ENCODE peak calls at places on chromosomes 6 and 20, in eight cellular contexts. One of them, this sample, is unnamed.

GRCh38 chr6:1199981-1200637 is 111.8 kb upstream of the FOXQ1 start:
- DNase-seq in IMR-90: peak; percentile 6
- DNase-seq in B cell: no peak
- DNase-seq in substantia nigra: no peak
- DNase-seq in midbrain: no peak
- DNase-seq in left cardiac atrium: no peak
- DNase-seq in activated CD8-positive, alpha-beta T cell treated with anti-CD3 and anti-CD28 coated beads for 36 hours: no peak
- DNase-seq in EL: no peak
- DNase-seq in this sample: no peak

GRCh38 chr6:71248306-71248705 is 40.3 kb upstream of the OGFRL1 start:
- DNase-seq in IMR-90: peak; percentile 75
- DNase-seq in B cell: peak; percentile 30
- DNase-seq in substantia nigra: no peak
- DNase-seq in midbrain: peak; percentile 34
- DNase-seq in left cardiac atrium: no peak
- DNase-seq in activated CD8-positive, alpha-beta T cell treated with anti-CD3 and anti-CD28 coated beads for 36 hours: no peak
- DNase-seq in EL: peak; percentile 99
- DNase-seq in this sample: no peak

GRCh38 chr6:41712651-41713103 is 22.7 kb downstream of the TFEB start:
- DNase-seq in IMR-90: no peak
- DNase-seq in B cell: no peak
- DNase-seq in substantia nigra: peak; percentile 89
- DNase-seq in midbrain: peak; percentile 96
- DNase-seq in left cardiac atrium: peak; percentile 52
- DNase-seq in activated CD8-positive, alpha-beta T cell treated with anti-CD3 and anti-CD28 coated beads for 36 hours: no peak
- DNase-seq in EL: no peak
- DNase-seq in this sample: no peak

GRCh38 chr20:33811763-33812672 is 870 bp downstream of the CHMP4B start:
- DNase-seq in IMR-90: peak; percentile 91
- DNase-seq in B cell: peak; percentile 64
- DNase-seq in substantia nigra: no peak
- DNase-seq in midbrain: no peak
- DNase-seq in left cardiac atrium: peak; percentile 78
- DNase-seq in activated CD8-positive, alpha-beta T cell treated with anti-CD3 and anti-CD28 coated beads for 36 hours: peak; percentile 70
- DNase-seq in EL: peak; percentile 91
- DNase-seq in this sample: no peak

GRCh38 chr20:8757146-8757545 is 311.7 kb upstream of the PLCB4 start:
- DNase-seq in IMR-90: peak; percentile 85
- DNase-seq in B cell: no peak
- DNase-seq in substantia nigra: no peak
- DNase-seq in midbrain: no peak
- DNase-seq in left cardiac atrium: no peak
- DNase-seq in activated CD8-positive, alpha-beta T cell treated with anti-CD3 and anti-CD28 coated beads for 36 hours: no peak
- DNase-seq in EL: peak; percentile 89
- DNase-seq in this sample: no peak

GRCh38 chr6:81241717-81242116 is 510.8 kb downstream of the TENT5A start:
- DNase-seq in IMR-90: peak; percentile 49
- DNase-seq in B cell: no peak
- DNase-seq in substantia nigra: no peak
- DNase-seq in midbrain: no peak
- DNase-seq in left cardiac atrium: no peak
- DNase-seq in activated CD8-positive, alpha-beta T cell treated with anti-CD3 and anti-CD28 coated beads for 36 hours: no peak
- DNase-seq in EL: peak; percentile 35
- DNase-seq in this sample: no peak

GRCh38 chr20:43409041-43409913 is 48.4 kb upstream of the SRSF6 start:
- DNase-seq in IMR-90: peak; percentile 52
- DNase-seq in B cell: no peak
- DNase-seq in substantia nigra: no peak
- DNase-seq in midbrain: no peak
- DNase-seq in left cardiac atrium: no peak
- DNase-seq in activated CD8-positive, alpha-beta T cell treated with anti-CD3 and anti-CD28 coated beads for 36 hours: peak; percentile 9
- DNase-seq in EL: peak; percentile 56
- DNase-seq in this sample: peak; percentile 39

GRCh38 chr20:49938173-49939163 is 2.3 kb downstream of the RNF114 start:
- DNase-seq in IMR-90: peak; percentile 82
- DNase-seq in B cell: no peak
- DNase-seq in substantia nigra: no peak
- DNase-seq in midbrain: peak; percentile 13
- DNase-seq in left cardiac atrium: peak; percentile 76
- DNase-seq in activated CD8-positive, alpha-beta T cell treated with anti-CD3 and anti-CD28 coated beads for 36 hours: no peak
- DNase-seq in EL: peak; percentile 66
- DNase-seq in this sample: no peak

GRCh38 chr20:846894-847278 is 13.4 kb downstream of the FAM110A start:
- DNase-seq in IMR-90: no peak
- DNase-seq in B cell: peak; percentile 72
- DNase-seq in substantia nigra: no peak
- DNase-seq in midbrain: no peak
- DNase-seq in left cardiac atrium: no peak
- DNase-seq in activated CD8-positive, alpha-beta T cell treated with anti-CD3 and anti-CD28 coated beads for 36 hours: peak; percentile 81
- DNase-seq in EL: no peak
- DNase-seq in this sample: no peak

GRCh38 chr6:164085552-164086325 is 671.2 kb downstream of the QKI start:
- DNase-seq in IMR-90: no peak
- DNase-seq in B cell: no peak
- DNase-seq in substantia nigra: peak; percentile 82
- DNase-seq in midbrain: peak; percentile 95
- DNase-seq in left cardiac atrium: peak; percentile 89
- DNase-seq in activated CD8-positive, alpha-beta T cell treated with anti-CD3 and anti-CD28 coated beads for 36 hours: no peak
- DNase-seq in EL: peak; percentile 51
- DNase-seq in this sample: no peak

GRCh38 chr6:47428288-47428687 is 49.3 kb upstream of the CD2AP start:
- DNase-seq in IMR-90: no peak
- DNase-seq in B cell: no peak
- DNase-seq in substantia nigra: no peak
- DNase-seq in midbrain: no peak
- DNase-seq in left cardiac atrium: no peak
- DNase-seq in activated CD8-positive, alpha-beta T cell treated with anti-CD3 and anti-CD28 coated beads for 36 hours: no peak
- DNase-seq in EL: no peak
- DNase-seq in this sample: no peak

GRCh38 chr6:150199241-150199640 is 56.4 kb downstream of the PPP1R14C start:
- DNase-seq in IMR-90: no peak
- DNase-seq in B cell: no peak
- DNase-seq in substantia nigra: no peak
- DNase-seq in midbrain: no peak
- DNase-seq in left cardiac atrium: no peak
- DNase-seq in activated CD8-positive, alpha-beta T cell treated with anti-CD3 and anti-CD28 coated beads for 36 hours: no peak
- DNase-seq in EL: no peak
- DNase-seq in this sample: no peak

GRCh38 chr6:143059616-143060353 is 904 bp upstream of the AIG1 start:
- DNase-seq in IMR-90: peak; percentile 87
- DNase-seq in B cell: peak; percentile 11
- DNase-seq in substantia nigra: no peak
- DNase-seq in midbrain: peak; percentile 75
- DNase-seq in left cardiac atrium: no peak
- DNase-seq in activated CD8-positive, alpha-beta T cell treated with anti-CD3 and anti-CD28 coated beads for 36 hours: peak; percentile 73
- DNase-seq in EL: peak; percentile 51
- DNase-seq in this sample: no peak

GRCh38 chr6:17267586-17267985 is 13.6 kb upstream of the RBM24 start:
- DNase-seq in IMR-90: no peak
- DNase-seq in B cell: no peak
- DNase-seq in substantia nigra: no peak
- DNase-seq in midbrain: no peak
- DNase-seq in left cardiac atrium: no peak
- DNase-seq in activated CD8-positive, alpha-beta T cell treated with anti-CD3 and anti-CD28 coated beads for 36 hours: no peak
- DNase-seq in EL: no peak
- DNase-seq in this sample: no peak

GRCh38 chr20:32539817-32540675 is 45.1 kb downstream of the NOL4L start:
- DNase-seq in IMR-90: no peak
- DNase-seq in B cell: peak; percentile 45
- DNase-seq in substantia nigra: no peak
- DNase-seq in midbrain: no peak
- DNase-seq in left cardiac atrium: no peak
- DNase-seq in activated CD8-positive, alpha-beta T cell treated with anti-CD3 and anti-CD28 coated beads for 36 hours: peak; percentile 91
- DNase-seq in EL: no peak
- DNase-seq in this sample: no peak

GRCh38 chr20:31923388-31924271 is 28.2 kb downstream of the PDRG1 start:
- DNase-seq in IMR-90: no peak
- DNase-seq in B cell: no peak
- DNase-seq in substantia nigra: no peak
- DNase-seq in midbrain: no peak
- DNase-seq in left cardiac atrium: no peak
- DNase-seq in activated CD8-positive, alpha-beta T cell treated with anti-CD3 and anti-CD28 coated beads for 36 hours: peak; percentile 69
- DNase-seq in EL: no peak
- DNase-seq in this sample: no peak

GRCh38 chr6:166005846-166006592 is 161.6 kb downstream of the TBXT start:
- DNase-seq in IMR-90: peak; percentile 94
- DNase-seq in B cell: no peak
- DNase-seq in substantia nigra: no peak
- DNase-seq in midbrain: peak; percentile 70
- DNase-seq in left cardiac atrium: peak; percentile 73
- DNase-seq in activated CD8-positive, alpha-beta T cell treated with anti-CD3 and anti-CD28 coated beads for 36 hours: no peak
- DNase-seq in EL: peak; percentile 76
- DNase-seq in this sample: peak; percentile 87

GRCh38 chr20:64146301-64146935 is 17.8 kb upstream of the MYT1 start:
- DNase-seq in IMR-90: no peak
- DNase-seq in B cell: no peak
- DNase-seq in substantia nigra: no peak
- DNase-seq in midbrain: no peak
- DNase-seq in left cardiac atrium: no peak
- DNase-seq in activated CD8-positive, alpha-beta T cell treated with anti-CD3 and anti-CD28 coated beads for 36 hours: no peak
- DNase-seq in EL: no peak
- DNase-seq in this sample: no peak

GRCh38 chr6:38281131-38281530 is 358.6 kb downstream of the BTBD9 start:
- DNase-seq in IMR-90: no peak
- DNase-seq in B cell: no peak
- DNase-seq in substantia nigra: no peak
- DNase-seq in midbrain: no peak
- DNase-seq in left cardiac atrium: no peak
- DNase-seq in activated CD8-positive, alpha-beta T cell treated with anti-CD3 and anti-CD28 coated beads for 36 hours: no peak
- DNase-seq in EL: no peak
- DNase-seq in this sample: no peak

GRCh38 chr20:50017576-50018248 is 34.9 kb downstream of the SNAI1 start:
- DNase-seq in IMR-90: no peak
- DNase-seq in B cell: no peak
- DNase-seq in substantia nigra: no peak
- DNase-seq in midbrain: no peak
- DNase-seq in left cardiac atrium: no peak
- DNase-seq in activated CD8-positive, alpha-beta T cell treated with anti-CD3 and anti-CD28 coated beads for 36 hours: no peak
- DNase-seq in EL: no peak
- DNase-seq in this sample: no peak

GRCh38 chr20:64278319-64278681 is 22.8 kb downstream of the PCMTD2 start:
- DNase-seq in IMR-90: no peak
- DNase-seq in B cell: no peak
- DNase-seq in substantia nigra: no peak
- DNase-seq in midbrain: no peak
- DNase-seq in left cardiac atrium: no peak
- DNase-seq in activated CD8-positive, alpha-beta T cell treated with anti-CD3 and anti-CD28 coated beads for 36 hours: no peak
- DNase-seq in EL: no peak
- DNase-seq in this sample: no peak

GRCh38 chr20:36967636-36968035 is 16.1 kb upstream of the SAMHD1 start:
- DNase-seq in IMR-90: no peak
- DNase-seq in B cell: no peak
- DNase-seq in substantia nigra: no peak
- DNase-seq in midbrain: no peak
- DNase-seq in left cardiac atrium: no peak
- DNase-seq in activated CD8-positive, alpha-beta T cell treated with anti-CD3 and anti-CD28 coated beads for 36 hours: peak; percentile 32
- DNase-seq in EL: no peak
- DNase-seq in this sample: no peak

GRCh38 chr20:37968726-37969401 is 64.4 kb downstream of the TTI1 start:
- DNase-seq in IMR-90: no peak
- DNase-seq in B cell: no peak
- DNase-seq in substantia nigra: no peak
- DNase-seq in midbrain: no peak
- DNase-seq in left cardiac atrium: no peak
- DNase-seq in activated CD8-positive, alpha-beta T cell treated with anti-CD3 and anti-CD28 coated beads for 36 hours: no peak
- DNase-seq in EL: peak; percentile 8
- DNase-seq in this sample: peak; percentile 45

GRCh38 chr6:139124887-139125672 is 9.8 kb upstream of the HECA start:
- DNase-seq in IMR-90: peak; percentile 49
- DNase-seq in B cell: peak; percentile 78
- DNase-seq in substantia nigra: no peak
- DNase-seq in midbrain: no peak
- DNase-seq in left cardiac atrium: peak; percentile 67
- DNase-seq in activated CD8-positive, alpha-beta T cell treated with anti-CD3 and anti-CD28 coated beads for 36 hours: peak; percentile 91
- DNase-seq in EL: peak; percentile 58
- DNase-seq in this sample: no peak

GRCh38 chr20:16115891-16116577 is 457.2 kb downstream of the KIF16B start:
- DNase-seq in IMR-90: no peak
- DNase-seq in B cell: no peak
- DNase-seq in substantia nigra: no peak
- DNase-seq in midbrain: no peak
- DNase-seq in left cardiac atrium: no peak
- DNase-seq in activated CD8-positive, alpha-beta T cell treated with anti-CD3 and anti-CD28 coated beads for 36 hours: no peak
- DNase-seq in EL: no peak
- DNase-seq in this sample: peak; percentile 90

GRCh38 chr6:125101656-125102055 is 51.9 kb upstream of the TPD52L1 start:
- DNase-seq in IMR-90: peak; percentile 14
- DNase-seq in B cell: no peak
- DNase-seq in substantia nigra: no peak
- DNase-seq in midbrain: no peak
- DNase-seq in left cardiac atrium: no peak
- DNase-seq in activated CD8-positive, alpha-beta T cell treated with anti-CD3 and anti-CD28 coated beads for 36 hours: no peak
- DNase-seq in EL: peak; percentile 49
- DNase-seq in this sample: no peak

GRCh38 chr6:88763160-88763559 is 200.3 kb downstream of the RNGTT start:
- DNase-seq in IMR-90: peak; percentile 43
- DNase-seq in B cell: no peak
- DNase-seq in substantia nigra: no peak
- DNase-seq in midbrain: no peak
- DNase-seq in left cardiac atrium: no peak
- DNase-seq in activated CD8-positive, alpha-beta T cell treated with anti-CD3 and anti-CD28 coated beads for 36 hours: no peak
- DNase-seq in EL: peak; percentile 29
- DNase-seq in this sample: no peak

GRCh38 chr6:119384444-119384843 is 34.9 kb upstream of the MAN1A1 start:
- DNase-seq in IMR-90: no peak
- DNase-seq in B cell: no peak
- DNase-seq in substantia nigra: no peak
- DNase-seq in midbrain: no peak
- DNase-seq in left cardiac atrium: no peak
- DNase-seq in activated CD8-positive, alpha-beta T cell treated with anti-CD3 and anti-CD28 coated beads for 36 hours: no peak
- DNase-seq in EL: no peak
- DNase-seq in this sample: no peak

GRCh38 chr6:37554480-37554819 is 54.8 kb upstream of the CCDC167 start:
- DNase-seq in IMR-90: peak; percentile 66
- DNase-seq in B cell: no peak
- DNase-seq in substantia nigra: no peak
- DNase-seq in midbrain: no peak
- DNase-seq in left cardiac atrium: no peak
- DNase-seq in activated CD8-positive, alpha-beta T cell treated with anti-CD3 and anti-CD28 coated beads for 36 hours: no peak
- DNase-seq in EL: peak; percentile 76
- DNase-seq in this sample: no peak

GRCh38 chr20:57211949-57212889 is 54.2 kb downstream of the BMP7 start:
- DNase-seq in IMR-90: peak; percentile 84
- DNase-seq in B cell: no peak
- DNase-seq in substantia nigra: no peak
- DNase-seq in midbrain: no peak
- DNase-seq in left cardiac atrium: peak; percentile 69
- DNase-seq in activated CD8-positive, alpha-beta T cell treated with anti-CD3 and anti-CD28 coated beads for 36 hours: no peak
- DNase-seq in EL: peak; percentile 90
- DNase-seq in this sample: peak; percentile 93

GRCh38 chr6:42403415-42403814 is 48.3 kb downstream of the TRERF1 start:
- DNase-seq in IMR-90: peak; percentile 40
- DNase-seq in B cell: no peak
- DNase-seq in substantia nigra: no peak
- DNase-seq in midbrain: no peak
- DNase-seq in left cardiac atrium: no peak
- DNase-seq in activated CD8-positive, alpha-beta T cell treated with anti-CD3 and anti-CD28 coated beads for 36 hours: no peak
- DNase-seq in EL: no peak
- DNase-seq in this sample: no peak

GRCh38 chr20:37007898-37008649 is 56.6 kb upstream of the SAMHD1 start:
- DNase-seq in IMR-90: peak; percentile 56
- DNase-seq in B cell: peak; percentile 34
- DNase-seq in substantia nigra: no peak
- DNase-seq in midbrain: peak; percentile 7
- DNase-seq in left cardiac atrium: no peak
- DNase-seq in activated CD8-positive, alpha-beta T cell treated with anti-CD3 and anti-CD28 coated beads for 36 hours: no peak
- DNase-seq in EL: no peak
- DNase-seq in this sample: no peak

This sample was measured in esophagus muscularis mucosa.